ENCODE peak calls at places on chromosomes 6 and 20, in five cellular contexts. B is lung, R is kidney epithelial cell, L is IMR-90, C is PC-3. A is an unnamed sample.
A peak's percentile ranks its signal among the peaks of the same experiment; 100 is the strongest.

GRCh38 chr6:126312013-126312665 is 27.8 kb upstream of the CENPW start:
- DNase-seq in B (no peak), C (peak; percentile 49), L (no peak), R (no peak), A (no peak)

GRCh38 chr20:47610247-47610944 is 108.7 kb downstream of the NCOA3 start:
- DNase-seq in R (peak; percentile 85), L (peak; percentile 92), C (peak; percentile 81), B (no peak), A (peak; percentile 46)

GRCh38 chr6:135537782-135538301 is 40.3 kb upstream of the AHI1 start:
- DNase-seq in C (peak; percentile 82), B (no peak), R (peak; percentile 29), L (peak; percentile 89), A (peak; percentile 18)

GRCh38 chr6:31597006-31597405 is 4.2 kb upstream of the NCR3 start:
- DNase-seq in R (no peak), L (peak; percentile 31), C (peak; percentile 58), B (no peak), A (no peak)

GRCh38 chr6:3518356-3518841 is 61.5 kb upstream of the SLC22A23 start:
- DNase-seq in B (no peak), L (peak; percentile 73), C (peak; percentile 90), R (no peak), A (peak; percentile 73)

GRCh38 chr20:11195169-11195568 is 521.4 kb upstream of the JAG1 start:
- DNase-seq in B (no peak), L (no peak), C (no peak), R (no peak), A (no peak)

GRCh38 chr20:37567671-37568588 is 40.3 kb upstream of the BLCAP start:
- DNase-seq in R (no peak), L (no peak), B (no peak), C (peak; percentile 27), A (no peak)

GRCh38 chr6:100257661-100258395 is 206.9 kb downstream of the SIM1 start:
- DNase-seq in B (no peak), L (peak; percentile 68), C (peak; percentile 27), R (peak; percentile 56), A (no peak)

GRCh38 chr6:55495277-55495676 is 83.7 kb downstream of the HMGCLL1 start:
- DNase-seq in L (no peak), C (no peak), R (no peak), B (no peak), A (no peak)

GRCh38 chr6:139091859-139092258 is 43.0 kb upstream of the HECA start:
- DNase-seq in L (no peak), C (no peak), R (no peak), B (no peak), A (no peak)

GRCh38 chr6:41348934-41349333 is 13.5 kb downstream of the NCR2 start:
- DNase-seq in R (no peak), L (no peak), B (no peak), C (no peak), A (no peak)

GRCh38 chr6:145844933-145845531 is 30.4 kb upstream of the FBXO30 start:
- DNase-seq in C (no peak), B (no peak), R (no peak), L (no peak), A (no peak)

DNA sequence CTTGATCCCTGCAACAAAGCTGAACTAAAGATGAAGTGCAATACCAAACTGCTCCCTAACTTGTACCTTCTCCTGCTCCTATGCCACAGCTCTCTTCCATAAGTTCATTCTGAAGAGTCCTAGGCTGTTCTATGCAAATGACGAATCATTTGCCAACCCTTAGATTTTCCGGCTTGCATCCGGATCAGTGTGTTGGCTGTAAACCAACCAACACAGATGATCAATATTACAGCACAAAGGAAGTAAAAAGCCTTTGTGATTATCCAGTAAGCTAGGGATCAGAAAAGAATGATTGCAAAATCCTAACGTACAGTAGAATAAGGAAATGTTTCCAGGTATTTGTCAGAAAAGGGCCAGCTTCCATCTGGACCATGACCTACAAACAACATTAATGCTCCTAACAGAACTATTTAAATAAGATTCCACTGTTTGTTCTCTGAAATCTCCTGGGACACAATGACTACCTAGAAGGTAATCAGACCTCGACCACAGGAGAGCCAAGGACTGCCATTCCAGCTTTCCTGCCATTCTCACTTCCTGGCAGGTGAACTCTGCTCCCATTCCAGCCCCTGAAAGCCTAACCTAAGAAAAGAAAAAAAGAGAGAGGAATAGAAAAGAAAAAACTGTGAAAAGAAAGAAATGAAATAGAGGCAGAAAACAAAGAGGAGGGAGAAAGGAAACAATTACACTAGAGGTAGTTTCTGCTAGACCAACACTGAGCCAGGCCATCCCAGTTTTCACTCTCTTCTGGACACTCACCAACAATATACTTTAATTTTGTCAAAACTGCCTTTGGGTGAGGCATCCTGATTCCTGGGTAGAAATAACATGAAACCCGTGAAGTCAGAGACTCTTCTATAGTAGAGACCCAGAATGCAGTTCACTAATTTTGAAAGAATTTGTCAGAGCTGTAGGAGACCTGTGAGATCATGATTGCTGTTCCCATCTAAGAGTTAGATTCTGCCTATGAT is 19.7 kb downstream of the GMDS start:
- DNase-seq in C (peak; percentile 93), R (no peak), B (no peak), L (no peak), A (no peak)
- H3K4me3 ChIP-seq in C (peak overlapping the region; percentile 40), R (no peak overlapping the region), B (no peak overlapping the region), L (no peak overlapping the region), A (no peak overlapping the region)

GRCh38 chr6:116881236-116881635 is 4.2 kb downstream of the RFX6 start:
- DNase-seq in L (no peak), C (peak; percentile 53), R (no peak), B (no peak), A (no peak)
- TF ChIP-seq CTCF in L (peak; percentile 3), C (peak; percentile 65), R (no peak), B (no peak), A (peak; percentile 6)

GRCh38 chr6:68710496-68710895 is 75.4 kb downstream of the ADGRB3 start:
- DNase-seq in R (no peak), L (no peak), C (no peak), B (no peak), A (no peak)

GRCh38 chr6:68709091-68709490 is 74.0 kb downstream of the ADGRB3 start:
- DNase-seq in R (no peak), L (no peak), C (no peak), B (no peak), A (no peak)

GRCh38 chr6:68710916-68711315 is 75.8 kb downstream of the ADGRB3 start:
- DNase-seq in R (no peak), C (no peak), L (no peak), B (no peak), A (no peak)

GRCh38 chr6:68711386-68712000 is 76.4 kb downstream of the ADGRB3 start:
- DNase-seq in R (no peak), B (no peak), L (no peak), C (no peak), A (no peak)

DNA sequence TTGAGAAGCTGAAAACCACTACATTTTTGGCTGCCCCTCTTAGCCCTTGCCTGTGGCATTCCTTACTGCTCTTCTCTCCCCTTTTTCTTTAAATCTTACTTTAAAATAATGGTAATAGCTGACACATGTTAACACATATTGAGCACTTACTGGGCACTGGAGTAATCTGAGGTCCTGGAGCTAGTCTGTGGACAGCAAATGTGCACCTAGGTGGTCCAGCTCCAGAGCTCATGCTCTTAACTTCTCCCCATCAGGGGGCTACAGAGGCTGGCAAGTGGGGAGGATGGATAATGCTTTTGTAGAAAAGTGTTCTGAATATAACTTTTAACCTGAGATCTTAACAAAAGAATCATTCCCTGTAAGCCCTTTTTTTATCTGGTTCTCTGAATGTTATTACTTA is 74.8 kb downstream of the ADGRB3 start:
- DNase-seq in B (no peak), R (no peak), L (no peak), C (no peak), A (no peak)
- H3K36me3 ChIP-seq in B (no peaks in the 10 kb centered on the region), R (no peaks in the 10 kb centered on the region), L (no peaks in the 10 kb centered on the region), C (no peaks in the 10 kb centered on the region), A (no peaks in the 10 kb centered on the region)

GRCh38 chr20:48846516-48847492 is 19.0 kb upstream of the PREX1 start:
- DNase-seq in C (no peak), R (no peak), L (no peak), B (no peak), A (no peak)
- H3K4me3 ChIP-seq in C (no peak overlapping the region), R (no peak overlapping the region), L (no peak overlapping the region), B (no peak overlapping the region), A (no peak overlapping the region)

DNA sequence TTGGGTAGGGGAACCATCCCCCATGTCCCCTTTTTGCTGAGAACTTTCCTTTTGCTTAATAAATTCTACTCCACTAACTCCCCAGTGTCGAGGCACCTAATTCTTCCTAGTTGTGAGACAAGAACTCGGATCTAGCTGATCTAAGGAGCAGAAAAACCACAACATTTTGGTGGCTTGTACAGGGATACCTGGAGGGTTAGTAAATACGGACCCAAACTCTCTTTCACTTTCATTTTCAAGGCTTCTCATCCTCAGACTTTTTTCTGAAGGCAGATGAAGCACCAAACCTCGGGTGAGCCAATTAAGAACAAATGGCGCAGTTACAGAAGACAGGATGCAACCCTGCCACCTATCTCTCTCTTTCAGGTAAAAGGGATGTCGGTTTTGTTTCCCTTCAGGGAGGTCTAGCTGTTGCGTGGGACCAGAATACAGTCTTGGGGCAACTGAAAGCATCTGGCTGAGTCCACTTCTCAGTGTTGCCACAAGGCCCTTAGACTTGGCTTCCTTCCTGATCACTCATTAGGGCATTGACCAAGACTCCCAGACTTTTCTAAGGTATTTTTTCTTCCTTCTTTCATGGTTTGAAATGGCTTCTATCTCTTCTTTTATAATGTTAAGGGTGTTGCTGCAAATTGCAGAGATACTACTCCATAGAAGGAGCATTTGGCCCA is 11.1 kb upstream of the HTR1B start:
- DNase-seq in B (no peak), L (no peak), R (no peak), C (no peak), A (no peak)
- TF ChIP-seq CTCF in B (no peak), L (no peak), R (no peak), C (no peak), A (no peak)

GRCh38 chr6:107554918-107555317 is 65.0 kb downstream of the SOBP start:
- DNase-seq in R (no peak), L (no peak), C (no peak), B (no peak), A (no peak)
- H3K36me3 ChIP-seq in R (no peaks in the 10 kb centered on the region), L (no peaks in the 10 kb centered on the region), C (no peaks in the 10 kb centered on the region), B (peaks cover 3% of the 10 kb centered on the region), A (no peaks in the 10 kb centered on the region)

GRCh38 chr6:109460161-109460830 is 4.7 kb upstream of the MICAL1 start:
- DNase-seq in B (no peak), L (no peak), C (no peak), R (no peak), A (no peak)
- H3K4me3 ChIP-seq in B (no peak overlapping the region), L (no peak overlapping the region), C (no peak overlapping the region), R (no peak overlapping the region), A (no peak overlapping the region)

GRCh38 chr20:1206749-1207148 is 3.5 kb downstream of the C20orf202 start:
- DNase-seq in B (no peak), R (no peak), L (no peak), C (no peak), A (no peak)

GRCh38 chr20:1207293-1207884 is 4.1 kb downstream of the C20orf202 start:
- DNase-seq in C (no peak), L (no peak), R (no peak), B (no peak), A (no peak)

GRCh38 chr20:1210501-1210900 is 7.2 kb downstream of the C20orf202 start:
- DNase-seq in B (no peak), R (no peak), L (peak; percentile 13), C (no peak), A (no peak)

GRCh38 chr20:1211954-1212497 is 8.8 kb downstream of the C20orf202 start:
- DNase-seq in C (no peak), R (no peak), B (no peak), L (no peak), A (no peak)

GRCh38 chr20:1209447-1210387 is 6.5 kb downstream of the C20orf202 start:
- DNase-seq in R (no peak), B (no peak), L (peak; percentile 28), C (peak; percentile 43), A (no peak)
- TF ChIP-seq CTCF in R (peak; percentile 23), B (no peak), L (peak; percentile 48), C (peak; percentile 61), A (peak; percentile 38)

GRCh38 chr6:160106010-160106409 is 15.6 kb upstream of the SLC22A1 start:
- DNase-seq in L (no peak), B (no peak), C (no peak), R (no peak), A (no peak)
- H3K36me3 ChIP-seq in L (peaks cover 59% of the 10 kb centered on the region), B (peaks cover 52% of the 10 kb centered on the region), C (peaks cover 7% of the 10 kb centered on the region), R (peaks cover 1% of the 10 kb centered on the region), A (peaks cover 19% of the 10 kb centered on the region)

A was measured in BJ.